ENCODE peak calls at places on chromosome 6, in six cellular contexts. One of them, this sample, is unnamed.

GRCh38 chr6:79669766-79670165 is 38.6 kb downstream of the SH3BGRL2 start:
- DNase-seq in lower lobe of right lung: no peak
- DNase-seq in CD8-positive, alpha-beta T cell: no peak
- DNase-seq in GM10248: no peak
- DNase-seq in spleen: no peak
- DNase-seq in cardiac fibroblast: no peak
- DNase-seq in this sample: no peak

GRCh38 chr6:10557886-10558285 is 36.7 kb downstream of the GCNT2 start:
- DNase-seq in lower lobe of right lung: no peak
- DNase-seq in CD8-positive, alpha-beta T cell: no peak
- DNase-seq in cardiac fibroblast: no peak
- DNase-seq in spleen: no peak
- DNase-seq in GM10248: no peak
- DNase-seq in this sample: no peak

GRCh38 chr6:167153523-167153959 is 4.2 kb downstream of the GPR31 start:
- DNase-seq in CD8-positive, alpha-beta T cell: no peak
- DNase-seq in lower lobe of right lung: no peak
- DNase-seq in cardiac fibroblast: peak
- DNase-seq in GM10248: peak
- DNase-seq in spleen: peak
- DNase-seq in this sample: no peak

GRCh38 chr6:163731215-163732013 is 316.9 kb downstream of the QKI start:
- DNase-seq in lower lobe of right lung: no peak
- DNase-seq in GM10248: no peak
- DNase-seq in cardiac fibroblast: no peak
- DNase-seq in CD8-positive, alpha-beta T cell: no peak
- DNase-seq in spleen: peak
- DNase-seq in this sample: no peak

GRCh38 chr6:121236984-121237383 is 97.3 kb downstream of the TBC1D32 start:
- DNase-seq in cardiac fibroblast: no peak
- DNase-seq in GM10248: no peak
- DNase-seq in spleen: no peak
- DNase-seq in CD8-positive, alpha-beta T cell: no peak
- DNase-seq in lower lobe of right lung: no peak
- DNase-seq in this sample: no peak

GRCh38 chr6:159939591-159940016 is 29.3 kb upstream of the IGF2R start:
- DNase-seq in CD8-positive, alpha-beta T cell: no peak
- DNase-seq in spleen: no peak
- DNase-seq in cardiac fibroblast: no peak
- DNase-seq in lower lobe of right lung: no peak
- DNase-seq in GM10248: no peak
- DNase-seq in this sample: no peak

GRCh38 chr6:70282906-70283461 is 19.9 kb downstream of the COL9A1 start:
- DNase-seq in lower lobe of right lung: no peak
- DNase-seq in cardiac fibroblast: no peak
- DNase-seq in spleen: peak
- DNase-seq in CD8-positive, alpha-beta T cell: no peak
- DNase-seq in GM10248: no peak
- DNase-seq in this sample: no peak

GRCh38 chr6:35581633-35582032 is 68.9 kb upstream of the TULP1 start:
- DNase-seq in lower lobe of right lung: no peak
- DNase-seq in CD8-positive, alpha-beta T cell: no peak
- DNase-seq in cardiac fibroblast: no peak
- DNase-seq in GM10248: no peak
- DNase-seq in spleen: no peak
- DNase-seq in this sample: no peak

GRCh38 chr6:214428-214827 is 77.9 kb upstream of the DUSP22 start:
- DNase-seq in spleen: no peak
- DNase-seq in lower lobe of right lung: no peak
- DNase-seq in cardiac fibroblast: no peak
- DNase-seq in GM10248: no peak
- DNase-seq in CD8-positive, alpha-beta T cell: no peak
- DNase-seq in this sample: no peak

GRCh38 chr6:140343128-140343527 is 968.7 kb upstream of the CITED2 start:
- DNase-seq in lower lobe of right lung: no peak
- DNase-seq in cardiac fibroblast: no peak
- DNase-seq in CD8-positive, alpha-beta T cell: no peak
- DNase-seq in spleen: no peak
- DNase-seq in GM10248: no peak
- DNase-seq in this sample: no peak

GRCh38 chr6:44672086-44672485 is 284.6 kb downstream of the CDC5L start:
- DNase-seq in cardiac fibroblast: no peak
- DNase-seq in GM10248: no peak
- DNase-seq in lower lobe of right lung: no peak
- DNase-seq in CD8-positive, alpha-beta T cell: no peak
- DNase-seq in spleen: no peak
- DNase-seq in this sample: no peak

GRCh38 chr6:73134588-73134987 is 90.7 kb downstream of the KHDC1L start:
- DNase-seq in lower lobe of right lung: no peak
- DNase-seq in cardiac fibroblast: peak
- DNase-seq in spleen: no peak
- DNase-seq in CD8-positive, alpha-beta T cell: no peak
- DNase-seq in GM10248: no peak
- DNase-seq in this sample: peak

GRCh38 chr6:166464068-166464410 is 81.3 kb upstream of the MPC1 start:
- DNase-seq in CD8-positive, alpha-beta T cell: no peak
- DNase-seq in cardiac fibroblast: no peak
- DNase-seq in lower lobe of right lung: no peak
- DNase-seq in spleen: no peak
- DNase-seq in GM10248: no peak
- DNase-seq in this sample: no peak

GRCh38 chr6:147392917-147393625 is 115.4 kb upstream of the SAMD5 start:
- DNase-seq in lower lobe of right lung: no peak
- DNase-seq in GM10248: no peak
- DNase-seq in spleen: no peak
- DNase-seq in CD8-positive, alpha-beta T cell: no peak
- DNase-seq in cardiac fibroblast: no peak
- DNase-seq in this sample: no peak

GRCh38 chr6:162177733-162178132 is 549.8 kb downstream of the PRKN start:
- DNase-seq in lower lobe of right lung: no peak
- DNase-seq in cardiac fibroblast: no peak
- DNase-seq in GM10248: no peak
- DNase-seq in CD8-positive, alpha-beta T cell: no peak
- DNase-seq in spleen: no peak
- DNase-seq in this sample: no peak

GRCh38 chr6:145813285-145814034 is 1.1 kb downstream of the FBXO30 start:
- DNase-seq in cardiac fibroblast: peak
- DNase-seq in lower lobe of right lung: no peak
- DNase-seq in GM10248: no peak
- DNase-seq in CD8-positive, alpha-beta T cell: no peak
- DNase-seq in spleen: no peak
- DNase-seq in this sample: no peak

GRCh38 chr6:83119742-83120300 is 52.4 kb downstream of the DOP1A start:
- DNase-seq in spleen: no peak
- DNase-seq in GM10248: no peak
- DNase-seq in lower lobe of right lung: no peak
- DNase-seq in cardiac fibroblast: peak
- DNase-seq in CD8-positive, alpha-beta T cell: no peak
- DNase-seq in this sample: no peak

GRCh38 chr6:43187821-43188220 is 5.8 kb downstream of the CUL9 start:
- DNase-seq in CD8-positive, alpha-beta T cell: no peak
- DNase-seq in GM10248: no peak
- DNase-seq in lower lobe of right lung: no peak
- DNase-seq in spleen: peak
- DNase-seq in cardiac fibroblast: no peak
- DNase-seq in this sample: peak

GRCh38 chr6:116571683-116572000 is 338 bp downstream of the RWDD1 start:
- DNase-seq in cardiac fibroblast: no peak
- DNase-seq in GM10248: no peak
- DNase-seq in spleen: no peak
- DNase-seq in lower lobe of right lung: no peak
- DNase-seq in CD8-positive, alpha-beta T cell: no peak
- DNase-seq in this sample: no peak

GRCh38 chr6:114342826-114343781 is at the start of gene HS3ST5:
- DNase-seq in spleen: peak
- DNase-seq in cardiac fibroblast: peak
- DNase-seq in GM10248: peak
- DNase-seq in CD8-positive, alpha-beta T cell: no peak
- DNase-seq in lower lobe of right lung: peak
- DNase-seq in this sample: peak
- TF ChIP-seq CTCF in spleen: no peak
- TF ChIP-seq CTCF in cardiac fibroblast: no peak
- TF ChIP-seq CTCF in GM10248: peak
- TF ChIP-seq CTCF in CD8-positive, alpha-beta T cell: no peak
- TF ChIP-seq CTCF in lower lobe of right lung: peak
- TF ChIP-seq CTCF in this sample: no peak

GRCh38 chr6:99458319-99458718 is 33.2 kb upstream of the PNISR start:
- DNase-seq in CD8-positive, alpha-beta T cell: no peak
- DNase-seq in lower lobe of right lung: no peak
- DNase-seq in spleen: no peak
- DNase-seq in cardiac fibroblast: peak
- DNase-seq in GM10248: no peak
- DNase-seq in this sample: no peak
- TF ChIP-seq CTCF in CD8-positive, alpha-beta T cell: no peak
- TF ChIP-seq CTCF in lower lobe of right lung: peak
- TF ChIP-seq CTCF in spleen: no peak
- TF ChIP-seq CTCF in cardiac fibroblast: peak
- TF ChIP-seq CTCF in GM10248: no peak
- TF ChIP-seq CTCF in this sample: peak

DNA sequence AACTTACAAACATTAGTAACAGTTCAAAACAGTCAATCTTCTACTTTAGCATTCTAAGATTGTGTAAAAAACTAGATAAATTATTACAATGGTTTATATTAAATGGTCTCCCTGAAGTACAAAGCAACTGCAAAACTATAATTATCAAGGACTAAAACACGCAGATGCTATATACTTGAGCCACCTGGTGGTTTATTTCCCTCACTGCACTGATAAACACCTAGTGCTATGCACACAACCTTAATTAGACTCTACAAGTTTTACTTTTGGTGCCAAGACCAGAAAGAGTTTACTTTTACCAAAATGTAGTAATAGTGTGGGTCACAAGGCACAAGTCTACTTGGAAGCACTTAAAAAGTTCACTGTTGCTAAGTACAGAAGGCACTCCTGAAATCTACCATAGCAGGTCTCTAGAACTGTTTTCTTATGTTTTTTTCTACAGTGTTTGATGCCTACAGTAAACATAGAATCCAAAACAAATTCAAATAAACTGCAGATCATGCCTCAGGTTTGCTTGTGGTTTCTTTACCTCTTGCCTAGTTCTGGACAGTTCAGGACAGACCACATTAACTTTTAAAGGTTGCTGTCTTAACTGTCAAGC is 49.2 kb downstream of the GMDS start:
- DNase-seq in cardiac fibroblast: peak
- DNase-seq in GM10248: peak
- DNase-seq in spleen: no peak
- DNase-seq in CD8-positive, alpha-beta T cell: peak
- DNase-seq in lower lobe of right lung: no peak
- DNase-seq in this sample: no peak
- TF ChIP-seq CTCF in cardiac fibroblast: peak
- TF ChIP-seq CTCF in GM10248: peak
- TF ChIP-seq CTCF in spleen: peak
- TF ChIP-seq CTCF in CD8-positive, alpha-beta T cell: peak
- TF ChIP-seq CTCF in lower lobe of right lung: peak
- TF ChIP-seq CTCF in this sample: peak

GRCh38 chr6:7142228-7142801 is 34.6 kb downstream of the RREB1 start:
- DNase-seq in CD8-positive, alpha-beta T cell: no peak
- DNase-seq in GM10248: no peak
- DNase-seq in cardiac fibroblast: no peak
- DNase-seq in lower lobe of right lung: no peak
- DNase-seq in spleen: peak
- DNase-seq in this sample: no peak

GRCh38 chr6:7144810-7145209 is 37.0 kb downstream of the RREB1 start:
- DNase-seq in GM10248: no peak
- DNase-seq in CD8-positive, alpha-beta T cell: no peak
- DNase-seq in lower lobe of right lung: no peak
- DNase-seq in spleen: no peak
- DNase-seq in cardiac fibroblast: no peak
- DNase-seq in this sample: no peak

GRCh38 chr6:7145269-7146078 is 37.7 kb downstream of the RREB1 start:
- DNase-seq in CD8-positive, alpha-beta T cell: no peak
- DNase-seq in lower lobe of right lung: no peak
- DNase-seq in cardiac fibroblast: no peak
- DNase-seq in GM10248: no peak
- DNase-seq in spleen: no peak
- DNase-seq in this sample: no peak

GRCh38 chr6:7140631-7141366 is 33.0 kb downstream of the RREB1 start:
- DNase-seq in CD8-positive, alpha-beta T cell: peak
- DNase-seq in spleen: peak
- DNase-seq in lower lobe of right lung: peak
- DNase-seq in cardiac fibroblast: peak
- DNase-seq in GM10248: peak
- DNase-seq in this sample: peak

DNA sequence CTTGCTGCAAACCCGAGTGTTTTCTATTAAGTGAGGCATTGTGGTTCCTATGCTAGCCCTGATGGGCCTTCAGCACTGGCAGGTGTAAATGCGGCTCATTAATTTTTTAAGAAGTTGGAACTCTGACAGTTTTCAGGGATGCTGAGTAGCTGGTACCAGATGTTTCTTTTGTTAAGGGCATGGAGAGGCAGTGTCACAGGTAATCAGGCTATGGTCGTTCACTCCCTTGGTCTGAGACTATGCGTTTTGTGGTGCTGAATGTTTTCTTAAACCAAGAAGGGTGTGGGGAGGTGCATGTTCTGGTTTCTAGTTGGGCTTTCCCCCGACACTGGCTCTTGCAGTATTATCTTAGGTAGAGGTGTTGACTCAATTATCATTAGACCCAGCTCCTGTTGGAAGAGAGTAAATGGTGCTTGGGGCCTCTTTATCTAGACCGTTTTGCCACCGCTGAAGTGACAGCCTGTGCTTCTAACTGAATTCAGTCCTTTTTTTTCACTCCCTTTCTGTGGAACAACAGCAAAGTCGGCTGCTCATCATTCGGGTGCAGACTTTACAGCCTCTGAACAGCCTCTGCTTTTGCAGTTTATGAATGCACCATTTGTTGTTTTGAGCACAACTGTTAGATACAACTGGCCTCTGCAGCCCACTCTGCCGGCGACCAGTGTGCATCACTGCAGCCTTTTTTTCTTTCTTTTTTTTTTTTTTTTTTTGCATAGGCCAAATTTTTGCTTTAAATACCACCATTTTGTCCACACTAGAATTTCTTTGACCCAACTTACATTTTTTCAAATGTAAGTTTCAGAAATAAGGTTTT is 35.6 kb downstream of the RREB1 start:
- DNase-seq in GM10248: no peak
- DNase-seq in lower lobe of right lung: no peak
- DNase-seq in spleen: no peak
- DNase-seq in cardiac fibroblast: no peak
- DNase-seq in CD8-positive, alpha-beta T cell: no peak
- DNase-seq in this sample: no peak
- TF ChIP-seq CTCF in GM10248: no peak
- TF ChIP-seq CTCF in lower lobe of right lung: no peak
- TF ChIP-seq CTCF in spleen: no peak
- TF ChIP-seq CTCF in cardiac fibroblast: peak
- TF ChIP-seq CTCF in CD8-positive, alpha-beta T cell: no peak
- TF ChIP-seq CTCF in this sample: no peak